ENCODE peak calls at places on chromosomes 13 and 19, in ten cellular contexts. S, R, C, M, V, B, W, L, Z and H are unnamed samples.

GRCh38 chr13:52955505-52955904 is 73.1 kb upstream of the OLFM4 start:
- DNase-seq in S (no peak), R (peak; percentile 73), C (no peak), M (no peak), V (no peak), B (no peak), W (no peak), L (no peak), Z (no peak), H (no peak)

GRCh38 chr19:1873524-1874473 is 10.4 kb upstream of the KLF16 start:
- DNase-seq in S (peak; percentile 65), R (no peak), C (no peak), M (no peak), V (no peak), B (no peak), W (peak; percentile 42), L (peak; percentile 85), Z (no peak), H (no peak)

GRCh38 chr19:44890366-44891015 is 563 bp upstream of the TOMM40 start:
- DNase-seq in S (peak; percentile 100), R (peak; percentile 100), C (peak; percentile 99), M (peak; percentile 100), V (peak; percentile 100), B (peak; percentile 100), W (peak; percentile 100), L (no peak), Z (peak; percentile 99), H (peak; percentile 100)

GRCh38 chr19:10091892-10092641 is 6.0 kb downstream of the SHFL start:
- DNase-seq in S (no peak), R (no peak), C (no peak), M (no peak), V (no peak), B (no peak), W (no peak), L (peak; percentile 60), Z (no peak), H (no peak)

GRCh38 chr13:30766957-30767603 is 31.7 kb downstream of the ALOX5AP start:
- DNase-seq in S (no peak), R (no peak), C (no peak), M (no peak), V (no peak), B (no peak), W (no peak), L (no peak), Z (peak; percentile 20), H (no peak)

GRCh38 chr19:42193706-42194105 is 23.8 kb downstream of the DEDD2 start:
- DNase-seq in S (no peak), R (no peak), C (no peak), M (no peak), V (no peak), B (no peak), W (peak; percentile 94), L (no peak), Z (no peak), H (no peak)

GRCh38 chr13:20901668-20902437 is 693 bp downstream of the XPO4 start:
- DNase-seq in S (peak; percentile 45), R (no peak), C (no peak), M (peak; percentile 14), V (peak; percentile 73), B (no peak), W (peak; percentile 7), L (no peak), Z (peak; percentile 40), H (peak; percentile 19)

GRCh38 chr13:94263038-94263437 is 216.4 kb downstream of the DCT start:
- DNase-seq in S (no peak), R (no peak), C (no peak), M (no peak), V (no peak), B (no peak), W (no peak), L (no peak), Z (peak; percentile 5), H (no peak)

GRCh38 chr19:3580156-3580955 is 4.9 kb upstream of the GIPC3 start:
- DNase-seq in S (no peak), R (no peak), C (no peak), M (peak; percentile 93), V (no peak), B (no peak), W (peak; percentile 95), L (no peak), Z (no peak), H (peak; percentile 56)